ENCODE peak calls at places on chromosomes 3 and 15, in seven cellular contexts. S is psoas muscle; P is cardiac muscle cell; J is CD8-positive, alpha-beta memory T cell; Y is NT2/D1; R is A673; E is left lung. N is an unnamed sample. For H3K36me3, the result is how much of the 10 kb centered on the place peaks cover.

GRCh38 chr15:76320012-76320411 is 8.7 kb upstream of the ETFA start:
- DNase-seq in J (no peak), E (no peak), Y (no peak), P (no peak), R (no peak), S (no peak), N (no peak)

GRCh38 chr15:75059607-75060006 is 36.2 kb downstream of the PPCDC start:
- DNase-seq in S (no peak), E (no peak), R (no peak), J (no peak), Y (no peak), P (no peak), N (no peak)

GRCh38 chr15:93829115-93829849 is 402.1 kb upstream of the MCTP2 start:
- DNase-seq in S (no peak), E (no peak), P (peak), J (no peak), R (peak), Y (no peak), N (peak)

GRCh38 chr15:89333011-89333860 is 1.4 kb downstream of the POLG start:
- DNase-seq in P (no peak), J (peak), S (no peak), E (no peak), R (no peak), Y (no peak), N (no peak)

GRCh38 chr15:29889545-29890329 is 67.5 kb upstream of the TJP1 start:
- DNase-seq in E (no peak), P (no peak), S (no peak), J (no peak), R (no peak), Y (no peak), N (no peak)

GRCh38 chr15:59762558-59762957 is 73.4 kb upstream of the BNIP2 start:
- DNase-seq in P (no peak), Y (peak), R (no peak), S (no peak), E (no peak), J (no peak), N (peak)

GRCh38 chr15:54803139-54803808 is 393.5 kb downstream of the RSL24D1 start:
- DNase-seq in E (no peak), S (no peak), J (no peak), Y (no peak), P (no peak), R (no peak), N (peak)

GRCh38 chr3:109803274-109803673 is 465.9 kb upstream of the DPPA4 start:
- DNase-seq in R (no peak), P (no peak), S (no peak), J (no peak), Y (no peak), E (no peak), N (peak)

GRCh38 chr3:66425032-66425431 is 75.8 kb downstream of the LRIG1 start:
- DNase-seq in E (no peak), P (no peak), S (peak), R (no peak), Y (no peak), J (no peak), N (no peak)

GRCh38 chr3:47014036-47014435 is 34.6 kb downstream of the NBEAL2 start:
- DNase-seq in R (no peak), S (no peak), P (no peak), Y (no peak), E (no peak), J (no peak), N (no peak)

GRCh38 chr3:37526511-37526910 is 335.2 kb upstream of the CTDSPL start:
- DNase-seq in E (no peak), P (peak), R (no peak), S (peak), J (no peak), Y (no peak), N (no peak)

GRCh38 chr15:71091601-71092000 is 23.7 kb upstream of the THSD4 start:
- DNase-seq in S (no peak), P (no peak), E (no peak), J (no peak), R (no peak), Y (no peak), N (no peak)

GRCh38 chr15:100686021-100686724 is 83.8 kb downstream of the ASB7 start:
- DNase-seq in R (no peak), J (no peak), Y (no peak), E (no peak), S (peak), P (peak), N (no peak)

GRCh38 chr15:47888721-47889120 is 171.4 kb downstream of the SEMA6D start:
- DNase-seq in E (no peak), J (no peak), S (no peak), P (no peak), Y (no peak), R (peak), N (no peak)

GRCh38 chr15:41746802-41747201 is 27.5 kb upstream of the MAPKBP1 start:
- DNase-seq in J (no peak), Y (no peak), S (no peak), E (no peak), P (no peak), R (peak), N (peak)

GRCh38 chr3:159748408-159748807 is 240.2 kb upstream of the IL12A start:
- DNase-seq in Y (no peak), E (no peak), P (no peak), S (no peak), R (no peak), J (no peak), N (no peak)

GRCh38 chr3:106842151-106842550 is 535.1 kb upstream of the CCDC54 start:
- DNase-seq in S (no peak), Y (no peak), J (no peak), E (no peak), R (no peak), P (no peak), N (no peak)

GRCh38 chr15:100934166-100934565 is 15.0 kb downstream of the LRRK1 start:
- DNase-seq in E (no peak), P (no peak), R (no peak), S (no peak), Y (no peak), J (no peak), N (no peak)

GRCh38 chr3:131543714-131544113 is 40.9 kb upstream of the MRPL3 start:
- DNase-seq in E (peak), R (peak), P (peak), S (peak), J (no peak), Y (no peak), N (peak)

GRCh38 chr3:53235545-53235944 is 20.3 kb downstream of the TKT start:
- DNase-seq in P (no peak), Y (no peak), S (no peak), R (no peak), J (no peak), E (peak), N (no peak)
- H3K36me3 ChIP-seq in P (under half), Y (half or more), S (under half), R (under half), J (under half), E (half or more), N (half or more)

GRCh38 chr15:55824857-55825613 is 82.1 kb upstream of the PRTG start:
- DNase-seq in P (no peak), J (no peak), S (no peak), Y (no peak), R (no peak), E (no peak), N (no peak)

GRCh38 chr15:55829826-55830225 is 86.9 kb upstream of the PRTG start:
- DNase-seq in R (no peak), Y (no peak), E (no peak), J (no peak), S (no peak), P (peak), N (peak)

GRCh38 chr15:55823699-55824098 is 80.7 kb upstream of the PRTG start:
- DNase-seq in P (peak), J (no peak), R (peak), Y (no peak), E (no peak), S (no peak), N (no peak)

GRCh38 chr15:55827204-55827603 is 84.3 kb upstream of the PRTG start:
- DNase-seq in Y (no peak), S (no peak), P (no peak), E (no peak), J (no peak), R (peak), N (peak)

GRCh38 chr15:55827965-55828364 is 85.0 kb upstream of the PRTG start:
- DNase-seq in J (no peak), E (no peak), S (no peak), R (no peak), P (no peak), Y (no peak), N (no peak)
- H3K36me3 ChIP-seq in J (under half), E (under half), S (under half), R (under half), P (under half), Y (under half), N (under half)

DNA sequence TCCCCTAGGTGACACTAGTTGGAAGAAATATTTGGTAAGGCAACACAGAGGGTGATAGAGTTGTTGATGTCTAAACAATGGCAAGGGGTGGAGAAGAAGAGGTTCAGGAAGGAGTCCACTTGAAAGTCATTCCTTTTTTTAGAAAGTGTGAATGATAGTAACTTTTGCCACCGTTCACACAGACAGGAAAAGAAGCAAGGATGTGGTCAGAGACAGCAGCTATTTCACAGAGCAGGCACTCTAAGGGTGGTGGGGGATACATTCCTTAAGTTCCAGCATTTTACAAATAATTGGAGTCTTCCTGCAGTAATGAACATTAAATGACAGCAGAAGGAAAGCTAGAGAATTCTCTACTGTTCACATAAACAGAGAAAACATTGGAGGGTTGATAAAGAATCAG is 75.4 kb upstream of the ZNF385D start:
- DNase-seq in Y (no peak), P (peak), R (no peak), S (no peak), J (no peak), E (no peak), N (no peak)
- H3K36me3 ChIP-seq in Y (under half), P (under half), R (under half), S (under half), J (under half), E (under half), N (under half)

GRCh38 chr15:98951004-98951403 is 56.6 kb downstream of the PGPEP1L start:
- DNase-seq in R (no peak), Y (no peak), E (no peak), P (no peak), J (no peak), S (no peak), N (no peak)

GRCh38 chr15:98949624-98950023 is 58.0 kb downstream of the PGPEP1L start:
- DNase-seq in E (no peak), R (no peak), J (no peak), Y (no peak), S (no peak), P (no peak), N (no peak)

GRCh38 chr15:98948456-98948855 is 59.1 kb downstream of the PGPEP1L start:
- DNase-seq in J (no peak), Y (no peak), R (no peak), E (no peak), S (no peak), P (no peak), N (no peak)

GRCh38 chr15:98946301-98947255 is 61.0 kb downstream of the PGPEP1L start:
- DNase-seq in J (no peak), E (no peak), Y (no peak), S (peak), R (no peak), P (no peak), N (no peak)

GRCh38 chr15:98948941-98949340 is 58.7 kb downstream of the PGPEP1L start:
- DNase-seq in E (no peak), P (no peak), R (no peak), J (no peak), S (no peak), Y (no peak), N (no peak)
- H3K36me3 ChIP-seq in E (half or more), P (under half), R (under half), J (under half), S (under half), Y (half or more), N (under half)

DNA sequence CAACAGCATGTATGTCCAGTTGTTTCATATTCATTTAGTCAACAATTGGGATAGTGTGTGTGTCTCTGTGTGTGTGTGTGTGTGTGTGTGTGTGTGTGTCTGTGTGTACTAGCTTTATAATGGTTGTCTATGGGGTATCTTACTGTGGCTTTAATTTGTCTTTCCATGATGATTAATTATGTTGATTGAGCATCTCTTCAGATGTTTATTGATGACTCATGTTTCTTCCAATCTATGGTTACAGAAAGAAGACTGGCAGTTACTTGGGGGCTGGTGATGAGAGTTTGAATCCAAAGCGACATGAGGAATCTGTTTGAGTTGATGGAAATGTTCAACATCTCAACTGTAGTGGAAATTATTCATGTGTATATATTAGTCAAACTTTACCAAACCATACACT is 440.1 kb downstream of the ZNF385D start:
- DNase-seq in J (no peak), S (no peak), Y (no peak), P (no peak), E (no peak), R (no peak), N (no peak)
- H3K36me3 ChIP-seq in J (under half), S (under half), Y (under half), P (under half), E (under half), R (under half), N (under half)

GRCh38 chr3:138401834-138402233 is 32.6 kb upstream of the ESYT3 start:
- DNase-seq in J (no peak), S (no peak), E (no peak), Y (no peak), P (no peak), R (no peak), N (no peak)

GRCh38 chr3:138398791-138399575 is 35.4 kb upstream of the ESYT3 start:
- DNase-seq in Y (no peak), R (no peak), J (no peak), E (no peak), S (peak), P (no peak), N (no peak)

GRCh38 chr3:138397983-138398382 is 36.4 kb upstream of the ESYT3 start:
- DNase-seq in R (no peak), P (no peak), E (no peak), Y (no peak), S (no peak), J (no peak), N (no peak)

GRCh38 chr3:138400651-138401070 is 33.8 kb upstream of the ESYT3 start:
- DNase-seq in P (no peak), S (no peak), E (no peak), R (no peak), J (no peak), Y (no peak), N (no peak)

GRCh38 chr3:138399766-138400165 is 34.6 kb upstream of the ESYT3 start:
- DNase-seq in Y (no peak), P (no peak), S (no peak), R (no peak), J (no peak), E (no peak), N (no peak)
- H3K36me3 ChIP-seq in Y (half or more), P (under half), S (under half), R (under half), J (under half), E (under half), N (under half)

DNA sequence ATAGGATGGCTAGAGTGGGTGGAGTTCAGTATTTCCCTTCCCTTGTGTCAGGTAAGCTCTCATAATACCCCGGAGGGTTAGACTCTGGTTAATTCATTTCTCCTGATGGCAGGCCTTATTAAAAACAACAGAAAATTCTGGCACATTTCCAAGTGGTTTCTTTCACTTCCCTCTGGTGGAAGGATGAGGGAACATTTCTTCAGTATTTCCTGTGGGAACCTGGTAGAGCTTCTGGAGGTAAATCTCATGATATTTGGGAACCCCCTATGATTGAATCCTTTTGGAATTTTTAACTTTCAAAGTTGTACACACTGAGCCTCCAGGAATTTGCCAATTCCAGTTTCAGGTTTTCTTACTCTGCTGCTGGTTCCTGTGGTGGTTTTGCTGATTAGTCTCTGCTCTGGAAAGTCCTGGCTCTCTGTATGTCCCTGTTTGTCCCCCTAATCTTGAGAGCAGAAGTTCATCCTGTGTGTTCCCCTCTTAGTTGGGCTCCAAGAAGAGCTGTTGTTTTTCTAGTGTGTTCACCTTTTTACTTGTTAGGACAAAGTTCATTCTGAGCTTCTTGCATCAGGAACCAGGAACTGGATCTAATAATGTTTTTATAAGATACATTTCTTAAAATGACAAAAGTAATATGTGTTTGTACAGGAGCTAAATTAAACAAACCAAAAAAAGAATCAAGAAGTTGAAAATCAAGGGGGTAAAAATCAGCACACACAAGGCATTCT is 12.1 kb downstream of the CHRNA7 start:
- DNase-seq in Y (no peak), R (peak), E (no peak), S (no peak), P (no peak), J (no peak), N (no peak)
- H3K36me3 ChIP-seq in Y (under half), R (under half), E (under half), S (under half), P (under half), J (under half), N (under half)

GRCh38 chr3:32821686-32822296 is 4.0 kb downstream of the TRIM71 start:
- DNase-seq in R (no peak), J (no peak), E (peak), S (no peak), Y (no peak), P (no peak), N (no peak)
- H3K36me3 ChIP-seq in R (under half), J (under half), E (under half), S (under half), Y (half or more), P (under half), N (under half)